ENCODE peak calls at places on chromosomes 11 and 22, in nine cellular contexts. S is GM10248; M is ovary; P is NCI-H1105; O is stimulated activated CD4-positive, alpha-beta T cell treated with anti-CD3 and anti-CD28 coated beads, Interleukin-2, amount 100 ng/mL, for 24 hours; R is stimulated activated CD8-positive, alpha-beta memory T cell treated with anti-CD3 and anti-CD28 coated beads, Interleukin-12 subunit alpha, Interleukin-12 subunit beta, amount 100 ng/mL, for 1 hour; Y is non-pigmented ciliary epithelial cell; L is NCI-H748 treated with DMSO at 0.1 percent for 48 hours; E is EH. U is an unnamed sample.

GRCh38 chr11:132264616-132265015 is 894.2 kb downstream of the NTM start:
- DNase-seq in R (no peak), O (no peak), P (no peak), M (no peak), Y (no peak), S (no peak), L (no peak), E (no peak), U (no peak)

GRCh38 chr11:9941991-9942390 is 278.1 kb downstream of the SWAP70 start:
- DNase-seq in P (no peak), E (no peak), R (no peak), Y (no peak), L (no peak), S (no peak), M (no peak), O (no peak), U (no peak)

GRCh38 chr22:29267462-29267857 is 321 bp downstream of the RHBDD3 start:
- DNase-seq in S (no peak), P (no peak), Y (no peak), E (no peak), M (no peak), R (no peak), O (no peak), L (no peak), U (no peak)

GRCh38 chr11:10899542-10899830 is 41.6 kb upstream of the ZBED5 start:
- DNase-seq in M (peak; percentile 30), O (peak; percentile 25), S (no peak), R (no peak), L (no peak), E (no peak), Y (no peak), P (peak; percentile 13), U (peak; percentile 85)

GRCh38 chr11:19460718-19461405 is 220.1 kb upstream of the E2F8 start:
- DNase-seq in L (no peak), O (no peak), Y (no peak), R (no peak), S (no peak), P (peak; percentile 24), M (no peak), E (no peak), U (no peak)

GRCh38 chr11:17865765-17866428 is 131.3 kb downstream of the KCNC1 start:
- DNase-seq in E (no peak), Y (no peak), R (no peak), M (no peak), P (no peak), L (no peak), O (no peak), S (no peak), U (no peak)

GRCh38 chr11:33933607-33934006 is 41.7 kb upstream of the LMO2 start:
- DNase-seq in P (no peak), R (no peak), M (no peak), E (no peak), L (no peak), Y (no peak), O (no peak), S (no peak), U (no peak)

GRCh38 chr11:75014129-75014528 is 25.4 kb downstream of the NEU3 start:
- DNase-seq in P (no peak), R (no peak), S (no peak), E (peak; percentile 72), Y (peak; percentile 53), M (no peak), O (no peak), L (no peak), U (no peak)

GRCh38 chr22:46848227-46848626 is 85.8 kb downstream of the TBC1D22A start:
- DNase-seq in M (no peak), R (no peak), E (peak; percentile 27), S (no peak), Y (no peak), O (no peak), L (no peak), P (no peak), U (no peak)

GRCh38 chr11:114200351-114200750 is 95.8 kb upstream of the NNMT start:
- DNase-seq in O (no peak), L (no peak), M (peak; percentile 15), P (no peak), Y (no peak), E (no peak), S (no peak), R (no peak), U (no peak)

GRCh38 chr11:128235446-128235845 is 351.9 kb downstream of the ETS1 start:
- DNase-seq in S (no peak), E (no peak), R (no peak), Y (no peak), P (peak; percentile 32), M (no peak), L (peak; percentile 9), O (no peak), U (no peak)

GRCh38 chr11:129372609-129373488 is 2.8 kb upstream of the BARX2 start:
- DNase-seq in S (no peak), Y (no peak), P (no peak), M (no peak), R (no peak), O (peak; percentile 18), L (no peak), E (no peak), U (no peak)

GRCh38 chr11:129131361-129131760 is 60.8 kb downstream of the ARHGAP32 start:
- DNase-seq in L (no peak), R (no peak), P (no peak), S (no peak), Y (no peak), M (no peak), E (no peak), O (no peak), U (no peak)

GRCh38 chr22:23070418-23071162 is at the start of gene GNAZ:
- DNase-seq in Y (no peak), R (no peak), M (peak; percentile 41), S (peak; percentile 53), E (peak; percentile 44), P (peak; percentile 23), L (peak; percentile 4), O (peak; percentile 37), U (peak; percentile 67)

GRCh38 chr22:49969751-49970527 is 9.4 kb downstream of the PIM3 start:
- DNase-seq in P (no peak), S (no peak), R (no peak), O (no peak), L (no peak), M (peak; percentile 27), Y (no peak), E (no peak), U (peak; percentile 69)

GRCh38 chr11:60880189-60880588 is 12.8 kb downstream of the ZP1 start:
- DNase-seq in M (no peak), Y (no peak), S (no peak), E (no peak), R (no peak), O (no peak), L (no peak), P (no peak), U (no peak)

GRCh38 chr11:8793114-8793777 is 110.7 kb downstream of the RPL27A start:
- DNase-seq in L (no peak), O (no peak), E (no peak), Y (no peak), S (no peak), R (no peak), M (no peak), P (no peak), U (no peak)

GRCh38 chr11:2612884-2613571 is 86.8 kb downstream of the KCNQ1OT1 start:
- DNase-seq in Y (no peak), P (no peak), M (no peak), E (no peak), O (no peak), L (peak; percentile 2), S (no peak), R (no peak), U (no peak)

GRCh38 chr11:34565417-34566208 is 52.0 kb upstream of the ELF5 start:
- DNase-seq in O (peak; percentile 20), E (peak; percentile 3), M (no peak), R (no peak), P (no peak), L (peak; percentile 14), Y (no peak), S (peak; percentile 35), U (no peak)

GRCh38 chr22:32557424-32557823 is 82.8 kb downstream of the FBXO7 start:
- DNase-seq in Y (no peak), P (no peak), S (no peak), O (no peak), R (no peak), M (no peak), E (peak; percentile 71), L (no peak), U (peak; percentile 50)

GRCh38 chr22:25067851-25068421 is 115.4 kb downstream of the KIAA1671 start:
- DNase-seq in P (no peak), E (no peak), M (no peak), L (no peak), O (peak; percentile 68), R (peak; percentile 60), Y (no peak), S (no peak), U (no peak)

GRCh38 chr22:34696557-34696956 is 369.4 kb upstream of the ISX start:
- DNase-seq in R (no peak), E (no peak), Y (no peak), P (no peak), S (no peak), L (no peak), M (no peak), O (no peak), U (no peak)

GRCh38 chr22:27108425-27109114 is 451.2 kb downstream of the MIAT start:
- DNase-seq in P (peak; percentile 61), Y (no peak), S (no peak), E (no peak), L (no peak), R (no peak), M (peak; percentile 84), O (no peak), U (peak; percentile 93)

GRCh38 chr11:74449369-74449931 is 17.9 kb downstream of the KCNE3 start:
- DNase-seq in O (peak; percentile 7), L (peak; percentile 80), M (peak; percentile 63), S (peak; percentile 65), Y (peak; percentile 53), P (peak; percentile 83), R (peak; percentile 16), E (peak; percentile 84), U (peak; percentile 68)

GRCh38 chr11:9060700-9061111 is 30.7 kb downstream of the SCUBE2 start:
- DNase-seq in R (no peak), S (peak; percentile 80), L (no peak), Y (no peak), M (no peak), P (no peak), O (peak; percentile 74), E (peak; percentile 15), U (no peak)

GRCh38 chr11:47412152-47412746 is 3.9 kb downstream of the SLC39A13 start:
- DNase-seq in M (no peak), P (no peak), R (peak; percentile 32), L (no peak), E (peak; percentile 51), Y (no peak), O (peak; percentile 74), S (peak; percentile 71), U (peak; percentile 74)

GRCh38 chr22:47598864-47599263 is 836.4 kb downstream of the TBC1D22A start:
- DNase-seq in E (no peak), S (no peak), L (no peak), P (no peak), Y (no peak), R (no peak), O (no peak), M (no peak), U (peak; percentile 22)

GRCh38 chr11:16211407-16211806 is 144.9 kb downstream of the SOX6 start:
- DNase-seq in Y (no peak), M (no peak), P (no peak), L (no peak), S (no peak), O (no peak), E (no peak), R (no peak), U (no peak)

GRCh38 chr11:1744879-1745700 is 5.3 kb downstream of the IFITM10 start:
- DNase-seq in R (no peak), M (no peak), Y (no peak), S (no peak), O (no peak), L (no peak), P (no peak), E (no peak), U (peak; percentile 39)

GRCh38 chr11:95501761-95502266 is 270.8 kb upstream of the SESN3 start:
- DNase-seq in R (no peak), P (no peak), Y (no peak), M (no peak), O (no peak), L (no peak), S (no peak), E (no peak), U (no peak)

GRCh38 chr11:123304828-123305530 is 109.9 kb upstream of the CLMP start:
- DNase-seq in E (no peak), L (no peak), Y (no peak), R (no peak), S (no peak), P (peak; percentile 75), O (no peak), M (no peak), U (no peak)